ENCODE peak calls at places on chromosomes 5 and 9, in seven cellular contexts. T is K562, J is HCT116, K is SK-N-SH, Q is GM12878, F is H1, I is HepG2. A is an unnamed sample.

GRCh38 chr9:131669234-131670172 is 70.4 kb downstream of the RAPGEF1 start:
- DNase-seq in Q (no peak), K (no peak), I (no peak), T (no peak), F (no peak), J (no peak), A (no peak)

GRCh38 chr9:98159790-98160189 is 32.6 kb downstream of the CORO2A start:
- DNase-seq in I (no peak), F (no peak), Q (no peak), J (no peak), T (no peak), K (no peak), A (no peak)

GRCh38 chr9:121252104-121252851 is 15.7 kb upstream of the GSN start:
- DNase-seq in J (no peak), K (no peak), I (no peak), Q (no peak), F (no peak), T (no peak), A (no peak)

GRCh38 chr9:72477862-72478564 is 43.4 kb upstream of the TMC1 start:
- DNase-seq in F (peak), I (peak), K (no peak), Q (no peak), T (peak), J (peak), A (no peak)

GRCh38 chr5:61659221-61659696 is 327.2 kb downstream of the ZSWIM6 start:
- DNase-seq in Q (no peak), T (no peak), J (no peak), F (peak), K (no peak), I (no peak), A (no peak)

GRCh38 chr9:21576331-21577189 is 94.4 kb upstream of the IFNE start:
- DNase-seq in F (no peak), I (peak), Q (peak), J (peak), K (no peak), T (no peak), A (no peak)

GRCh38 chr9:135050072-135050990 is 37.1 kb upstream of the OLFM1 start:
- DNase-seq in Q (peak), J (no peak), I (no peak), F (no peak), K (no peak), T (no peak), A (no peak)

GRCh38 chr5:173217626-173218397 is 17.2 kb downstream of the NKX2-5 start:
- DNase-seq in K (no peak), J (no peak), T (no peak), I (no peak), F (no peak), Q (no peak), A (no peak)

GRCh38 chr5:77292026-77292757 is 81.7 kb downstream of the PDE8B start:
- DNase-seq in F (no peak), J (no peak), T (no peak), I (no peak), K (no peak), Q (no peak), A (no peak)

GRCh38 chr9:89529243-89530030 is 31.5 kb upstream of the SEMA4D start:
- DNase-seq in I (no peak), F (no peak), Q (no peak), T (no peak), J (no peak), K (no peak), A (no peak)

GRCh38 chr9:113837349-113837748 is 38.8 kb upstream of the ZNF618 start:
- DNase-seq in F (no peak), J (no peak), Q (no peak), I (no peak), K (no peak), T (no peak), A (no peak)

GRCh38 chr5:38718874-38719391 is 126.9 kb upstream of the OSMR start:
- DNase-seq in J (no peak), K (peak), I (no peak), Q (no peak), F (no peak), T (no peak), A (no peak)

GRCh38 chr9:131868766-131869165 is 128.9 kb upstream of the RAPGEF1 start:
- DNase-seq in Q (no peak), I (no peak), J (no peak), F (no peak), T (no peak), K (peak), A (no peak)

GRCh38 chr5:123482258-123482657 is 29.7 kb upstream of the CSNK1G3 start:
- DNase-seq in T (no peak), F (no peak), K (no peak), J (no peak), I (no peak), Q (no peak), A (no peak)

GRCh38 chr9:24245988-24246387 is 299.7 kb downstream of the IZUMO3 start:
- DNase-seq in F (no peak), I (no peak), J (peak), K (peak), Q (no peak), T (no peak), A (peak)

GRCh38 chr5:152271420-152271819 is 133.7 kb downstream of the NMUR2 start:
- DNase-seq in I (peak), K (no peak), J (peak), T (no peak), F (no peak), Q (peak), A (peak)

GRCh38 chr5:96316487-96316886 is 116.6 kb downstream of the PCSK1 start:
- DNase-seq in K (no peak), F (no peak), Q (no peak), T (no peak), I (peak), J (no peak), A (no peak)

GRCh38 chr9:109319072-109319630 is 1.7 kb downstream of the EPB41L4B start:
- DNase-seq in F (no peak), I (no peak), K (peak), T (no peak), J (no peak), Q (no peak), A (no peak)

GRCh38 chr5:29963956-29964355 is 1229.5 kb upstream of the CDH6 start:
- DNase-seq in I (no peak), K (no peak), J (no peak), F (no peak), Q (no peak), T (no peak), A (no peak)

GRCh38 chr9:121824651-121825480 is 173.4 kb downstream of the DAB2IP start:
- DNase-seq in F (no peak), J (no peak), Q (no peak), K (peak), T (peak), I (peak), A (no peak)

GRCh38 chr9:3647652-3648051 is 121.9 kb upstream of the RFX3 start:
- DNase-seq in K (no peak), Q (no peak), T (no peak), J (no peak), I (no peak), F (no peak), A (no peak)

GRCh38 chr5:127909078-127909477 is 174.5 kb upstream of the SLC12A2 start:
- DNase-seq in K (peak), Q (no peak), T (peak), I (peak), F (peak), J (peak), A (peak)

GRCh38 chr5:115297043-115297442 is 589 bp upstream of the CCDC112 start:
- DNase-seq in J (no peak), T (no peak), I (no peak), Q (no peak), K (no peak), F (no peak), A (no peak)

GRCh38 chr5:167982-168660 is 23.2 kb upstream of the LRRC14B start:
- DNase-seq in J (no peak), T (no peak), Q (no peak), F (no peak), I (no peak), K (no peak), A (no peak)

GRCh38 chr9:90140131-90140818 is 502.3 kb downstream of the DIRAS2 start:
- DNase-seq in T (no peak), Q (no peak), J (no peak), F (no peak), K (no peak), I (no peak), A (no peak)

GRCh38 chr5:123856736-123857135 is 344.8 kb downstream of the CSNK1G3 start:
- DNase-seq in Q (no peak), F (no peak), J (no peak), T (no peak), K (no peak), I (no peak), A (no peak)

GRCh38 chr5:1005362-1005851 is 3.2 kb upstream of the NKD2 start:
- DNase-seq in F (no peak), T (no peak), K (no peak), I (no peak), Q (no peak), J (no peak), A (no peak)

GRCh38 chr5:58499951-58500350 is 8.7 kb downstream of the GAPT start:
- DNase-seq in F (no peak), J (no peak), Q (no peak), T (no peak), I (no peak), K (no peak), A (no peak)

GRCh38 chr9:135507104-135508035 is 6.9 kb downstream of the MRPS2 start:
- DNase-seq in F (no peak), Q (no peak), T (peak), J (no peak), K (peak), I (no peak), A (no peak)

GRCh38 chr5:115355777-115356381 is 59.4 kb upstream of the CCDC112 start:
- DNase-seq in F (no peak), Q (no peak), I (no peak), J (no peak), T (no peak), K (no peak), A (no peak)

GRCh38 chr5:3862906-3863305 is 267.3 kb downstream of the IRX1 start:
- DNase-seq in K (no peak), J (no peak), T (no peak), Q (no peak), I (no peak), F (no peak), A (no peak)

DNA sequence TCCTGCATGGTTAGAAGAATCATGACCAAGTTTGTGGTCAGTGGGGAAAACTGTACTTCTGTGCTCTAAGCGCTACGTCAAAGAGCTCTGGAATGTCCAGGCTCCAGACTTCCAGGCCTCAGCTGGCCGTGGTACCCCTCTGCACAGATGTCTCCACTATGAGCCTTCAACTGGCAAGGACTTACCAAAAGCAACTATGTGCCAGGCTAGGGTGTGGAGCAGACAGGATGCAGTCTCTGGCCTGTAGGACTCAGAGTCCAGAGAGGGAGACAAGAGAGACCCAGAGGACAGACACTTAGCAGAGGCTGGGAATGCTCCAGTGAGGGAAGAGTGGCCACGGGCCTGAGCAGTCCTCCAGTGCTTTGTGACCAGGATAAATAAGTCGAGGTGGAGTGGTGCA is 31.0 kb upstream of the TCF7 start:
- DNase-seq in I (no peak), Q (no peak), F (no peak), K (no peak), J (no peak), T (no peak), A (no peak)
- TF ChIP-seq YY1 in I (no peak), Q (no peak), F (no peak), K (no peak), J (no peak), T (no peak), A (no peak)

DNA sequence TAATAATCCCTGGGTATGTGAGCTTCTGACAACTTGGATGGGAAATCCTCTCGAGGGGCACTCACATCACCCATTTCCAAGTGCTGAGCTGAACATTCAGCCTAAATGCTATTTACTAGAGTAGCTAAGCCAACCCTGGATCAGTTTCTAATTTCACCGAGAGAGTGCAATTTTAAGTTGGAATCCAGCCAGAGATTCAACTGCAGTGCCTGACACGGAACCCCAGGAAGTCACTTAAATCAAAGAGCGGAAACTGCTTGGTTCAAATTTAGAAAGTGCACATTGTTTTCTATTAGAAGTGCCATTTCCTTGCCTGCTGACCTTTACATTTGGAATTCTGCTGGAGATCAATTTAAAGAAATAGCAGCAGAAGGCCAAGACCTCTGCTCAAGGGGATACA is 8.8 kb downstream of the SPRY4 start:
- DNase-seq in J (no peak), F (no peak), Q (no peak), I (no peak), K (peak), T (no peak), A (no peak)
- H3K4me3 ChIP-seq in J (no peak), F (no peak), Q (peak), I (no peak), K (no peak), T (no peak), A (no peak)

DNA sequence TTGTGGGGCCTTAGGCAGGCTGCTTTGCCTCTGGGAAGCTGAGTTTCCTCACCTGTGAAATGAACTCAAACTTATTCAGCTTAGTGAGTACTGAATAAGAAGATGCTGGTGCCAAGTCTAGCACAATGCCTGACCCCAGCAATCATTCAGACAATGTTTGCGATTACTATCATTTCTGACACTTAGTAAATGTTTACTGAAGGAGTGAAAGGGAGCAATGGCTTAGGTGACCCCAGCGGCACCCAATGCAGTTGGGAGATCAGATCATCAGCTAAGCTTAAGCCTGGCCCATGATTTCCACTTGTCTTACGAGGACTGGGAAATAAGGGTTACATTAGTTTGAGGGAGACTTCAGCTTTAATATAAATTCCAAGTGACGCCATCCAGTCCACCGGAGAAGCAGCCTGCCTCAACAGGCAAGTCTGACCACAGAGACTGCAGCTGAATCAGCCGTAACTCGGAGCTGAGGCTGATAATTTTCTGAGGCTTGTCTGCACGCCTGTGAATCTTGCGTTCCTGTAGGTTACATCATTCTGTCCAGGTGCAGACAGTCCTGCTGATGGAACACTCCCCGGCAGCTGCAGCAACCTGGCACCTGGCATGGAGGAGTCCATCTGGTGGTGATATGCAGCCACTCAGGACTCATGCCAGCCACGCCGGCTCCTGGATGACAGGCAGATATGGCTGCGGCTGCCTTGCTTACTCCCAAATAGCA is 34.8 kb upstream of the FGF1 start:
- DNase-seq in Q (no peak), K (no peak), T (no peak), J (no peak), F (no peak), I (peak), A (no peak)
- H3K9ac ChIP-seq in Q (no peak), K (no peak), T (no peak), J (no peak), F (no peak), I (no peak), A (no peak)

GRCh38 chr5:179914032-179914755 is 6.5 kb upstream of the TBC1D9B start:
- DNase-seq in K (no peak), T (no peak), Q (no peak), F (no peak), I (peak), J (no peak), A (no peak)
- TF ChIP-seq YY1 in K (no peak), T (no peak), Q (no peak), F (no peak), I (no peak), J (no peak), A (no peak)

GRCh38 chr9:15377625-15378252 is 44.9 kb upstream of the SNAPC3 start:
- DNase-seq in F (no peak), K (no peak), Q (no peak), I (no peak), T (no peak), J (no peak), A (no peak)
- H3K4me3 ChIP-seq in F (no peak), K (no peak), Q (no peak), I (no peak), T (no peak), J (no peak), A (no peak)

GRCh38 chr5:14444988-14445387 is 136.6 kb upstream of the OTULINL start:
- DNase-seq in K (no peak), F (no peak), Q (no peak), I (no peak), T (no peak), J (no peak), A (no peak)

GRCh38 chr5:14443665-14444064 is 137.9 kb upstream of the OTULINL start:
- DNase-seq in T (no peak), J (no peak), Q (no peak), F (no peak), K (no peak), I (no peak), A (no peak)

GRCh38 chr5:14445581-14446290 is 135.9 kb upstream of the OTULINL start:
- DNase-seq in J (no peak), Q (no peak), K (peak), T (no peak), I (no peak), F (peak), A (peak)

GRCh38 chr5:14440598-14441401 is 140.8 kb upstream of the OTULINL start:
- DNase-seq in K (peak), T (no peak), I (no peak), J (no peak), F (no peak), Q (no peak), A (no peak)

DNA sequence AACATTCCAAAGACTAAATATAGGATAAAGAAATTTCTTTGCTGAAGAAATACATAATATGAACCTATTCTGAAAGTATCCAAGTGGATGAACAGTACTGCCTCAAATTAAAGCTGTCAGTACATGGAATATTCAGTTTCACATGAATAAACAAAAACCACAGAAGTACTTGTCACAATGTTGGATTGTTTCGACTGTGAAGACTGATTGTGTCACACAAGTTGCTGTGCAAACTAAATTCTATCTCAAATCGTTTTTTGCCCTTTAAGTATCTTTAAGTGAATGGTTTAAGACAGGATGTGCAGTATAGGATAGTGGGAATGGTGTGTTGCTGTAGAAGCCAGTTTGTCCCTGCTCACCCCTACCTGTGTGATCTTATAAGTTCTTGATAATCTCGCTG is 137.4 kb upstream of the OTULINL start:
- DNase-seq in I (no peak), F (no peak), K (no peak), T (no peak), Q (no peak), J (no peak), A (no peak)
- H3K9ac ChIP-seq in I (no peak), F (no peak), K (peak), T (no peak), Q (no peak), J (no peak), A (no peak)

A was measured in NT2/D1.